ENCODE peak calls at places on chromosomes 6 and 20, in nine cellular contexts. U, G, H, T, J, B, Y, Z and V are unnamed samples.

GRCh38 chr20:4227085-4227821 is 211.9 kb upstream of the RNF24 start:
- DNase-seq in Y (peak; percentile 63), U (no peak), T (no peak), B (no peak), J (peak; percentile 46), G (peak; percentile 68), H (no peak), Z (no peak), V (no peak)

GRCh38 chr6:31363809-31364208 is 6.8 kb upstream of the HLA-B start:
- DNase-seq in H (no peak), T (no peak), G (no peak), J (no peak), B (no peak), Y (no peak), U (no peak), Z (no peak), V (no peak)

GRCh38 chr20:5807431-5807830 is 57.2 kb downstream of the SHLD1 start:
- DNase-seq in U (no peak), G (no peak), Z (no peak), T (no peak), Y (no peak), H (no peak), J (no peak), B (no peak), V (no peak)

GRCh38 chr20:20864346-20865096 is 152.1 kb upstream of the RALGAPA2 start:
- DNase-seq in Y (peak; percentile 51), G (peak; percentile 50), H (no peak), B (no peak), J (peak; percentile 51), T (no peak), U (peak; percentile 48), Z (no peak), V (no peak)

GRCh38 chr20:37406010-37406998 is 60.4 kb downstream of the SRC start:
- DNase-seq in B (no peak), H (peak; percentile 65), Z (peak; percentile 63), T (no peak), J (peak; percentile 86), Y (peak; percentile 72), G (peak; percentile 66), U (peak; percentile 66), V (peak; percentile 91)

GRCh38 chr20:43938932-43939761 is 24.5 kb downstream of the TOX2 start:
- DNase-seq in Z (no peak), B (no peak), G (peak; percentile 81), H (no peak), T (no peak), U (no peak), J (no peak), Y (peak; percentile 92), V (no peak)

GRCh38 chr6:54846857-54847721 is 518 bp downstream of the FAM83B start:
- DNase-seq in B (no peak), Z (no peak), H (peak; percentile 59), Y (no peak), U (no peak), G (no peak), J (peak; percentile 45), T (no peak), V (peak; percentile 8)

GRCh38 chr6:155782320-155782730 is 326.7 kb upstream of the NOX3 start:
- DNase-seq in U (no peak), G (peak; percentile 90), B (no peak), J (peak; percentile 36), T (no peak), Z (no peak), H (no peak), Y (no peak), V (no peak)

GRCh38 chr20:3749689-3750639 is 17.5 kb downstream of the HSPA12B start:
- DNase-seq in H (peak; percentile 75), Y (peak; percentile 40), G (peak; percentile 87), T (no peak), B (no peak), J (peak; percentile 66), U (peak; percentile 76), Z (peak; percentile 57), V (peak; percentile 96)

GRCh38 chr20:41407617-41408016 is 41.0 kb upstream of the EMILIN3 start:
- DNase-seq in G (no peak), B (no peak), J (no peak), Y (no peak), U (no peak), Z (no peak), T (no peak), H (no peak), V (no peak)

GRCh38 chr6:33504486-33504885 is 50.1 kb downstream of the ZBTB9 start:
- DNase-seq in Z (no peak), G (no peak), J (no peak), B (no peak), H (no peak), T (no peak), U (no peak), Y (no peak), V (no peak)

GRCh38 chr6:3808759-3809514 is 40.2 kb upstream of the FAM50B start:
- DNase-seq in U (no peak), B (no peak), G (peak; percentile 77), Z (no peak), J (no peak), Y (no peak), H (no peak), T (no peak), V (no peak)

GRCh38 chr6:133017581-133017980 is 203.2 kb downstream of the RPS12 start:
- DNase-seq in U (no peak), Y (no peak), G (no peak), H (no peak), B (no peak), Z (no peak), J (no peak), T (no peak), V (no peak)

GRCh38 chr6:169165561-169166300 is 87.9 kb downstream of the THBS2 start:
- DNase-seq in J (no peak), U (no peak), H (no peak), Z (no peak), Y (no peak), T (no peak), G (no peak), B (no peak), V (no peak)

GRCh38 chr6:45568626-45569025 is 190.9 kb upstream of the SUPT3H start:
- DNase-seq in Z (no peak), Y (no peak), G (no peak), B (no peak), T (no peak), U (no peak), H (no peak), J (no peak), V (no peak)

GRCh38 chr6:13565921-13566320 is 8.5 kb upstream of the SIRT5 start:
- DNase-seq in Z (no peak), T (no peak), H (no peak), J (no peak), G (no peak), B (no peak), Y (no peak), U (no peak), V (no peak)